ENCODE peak calls at places on chromosomes 12 and 14, in eight cellular contexts. One of them, this sample, is unnamed.

GRCh38 chr14:24113379-24113800 is 1.2 kb upstream of the DCAF11 start:
- DNase-seq in activated B cell treated with CpG ODN at 0.5 μM for 24 hours: no peak
- DNase-seq in activated CD4-positive, alpha-beta memory T cell treated with anti-CD3 and anti-CD28 coated beads, Interleukin-2, amount 10 ng/mL, durations not matched to agents 7 days and 5 days: no peak
- DNase-seq in stimulated activated naive CD8-positive, alpha-beta T cell treated with anti-CD3 and anti-CD28 coated beads, Interleukin-15, amount 100 ng/mL, for 72 hours: no peak
- DNase-seq in cardiac fibroblast: no peak
- DNase-seq in glutamatergic neuron: no peak
- DNase-seq in cardiac septum: no peak
- DNase-seq in KBM-7: no peak
- DNase-seq in this sample: no peak

GRCh38 chr12:101459642-101460346 is 15.3 kb upstream of the SPIC start:
- DNase-seq in activated B cell treated with CpG ODN at 0.5 μM for 24 hours: no peak
- DNase-seq in activated CD4-positive, alpha-beta memory T cell treated with anti-CD3 and anti-CD28 coated beads, Interleukin-2, amount 10 ng/mL, durations not matched to agents 7 days and 5 days: no peak
- DNase-seq in stimulated activated naive CD8-positive, alpha-beta T cell treated with anti-CD3 and anti-CD28 coated beads, Interleukin-15, amount 100 ng/mL, for 72 hours: no peak
- DNase-seq in cardiac fibroblast: no peak
- DNase-seq in glutamatergic neuron: no peak
- DNase-seq in cardiac septum: no peak
- DNase-seq in KBM-7: peak
- DNase-seq in this sample: no peak

GRCh38 chr12:46664771-46665287 is 161.0 kb downstream of the SLC38A4 start:
- DNase-seq in activated B cell treated with CpG ODN at 0.5 μM for 24 hours: no peak
- DNase-seq in activated CD4-positive, alpha-beta memory T cell treated with anti-CD3 and anti-CD28 coated beads, Interleukin-2, amount 10 ng/mL, durations not matched to agents 7 days and 5 days: peak
- DNase-seq in stimulated activated naive CD8-positive, alpha-beta T cell treated with anti-CD3 and anti-CD28 coated beads, Interleukin-15, amount 100 ng/mL, for 72 hours: no peak
- DNase-seq in cardiac fibroblast: peak
- DNase-seq in glutamatergic neuron: no peak
- DNase-seq in cardiac septum: no peak
- DNase-seq in KBM-7: peak
- DNase-seq in this sample: peak

GRCh38 chr12:2475984-2476383 is 318.8 kb upstream of the FKBP4 start:
- DNase-seq in activated B cell treated with CpG ODN at 0.5 μM for 24 hours: no peak
- DNase-seq in activated CD4-positive, alpha-beta memory T cell treated with anti-CD3 and anti-CD28 coated beads, Interleukin-2, amount 10 ng/mL, durations not matched to agents 7 days and 5 days: no peak
- DNase-seq in stimulated activated naive CD8-positive, alpha-beta T cell treated with anti-CD3 and anti-CD28 coated beads, Interleukin-15, amount 100 ng/mL, for 72 hours: no peak
- DNase-seq in cardiac fibroblast: no peak
- DNase-seq in glutamatergic neuron: peak
- DNase-seq in cardiac septum: peak
- DNase-seq in KBM-7: no peak
- DNase-seq in this sample: no peak

GRCh38 chr14:50469982-50470381 is 62.4 kb downstream of the MAP4K5 start:
- DNase-seq in activated B cell treated with CpG ODN at 0.5 μM for 24 hours: no peak
- DNase-seq in activated CD4-positive, alpha-beta memory T cell treated with anti-CD3 and anti-CD28 coated beads, Interleukin-2, amount 10 ng/mL, durations not matched to agents 7 days and 5 days: no peak
- DNase-seq in stimulated activated naive CD8-positive, alpha-beta T cell treated with anti-CD3 and anti-CD28 coated beads, Interleukin-15, amount 100 ng/mL, for 72 hours: no peak
- DNase-seq in cardiac fibroblast: no peak
- DNase-seq in glutamatergic neuron: no peak
- DNase-seq in cardiac septum: no peak
- DNase-seq in KBM-7: no peak
- DNase-seq in this sample: no peak

GRCh38 chr14:64760916-64761315 is 56.7 kb downstream of the PLEKHG3 start:
- DNase-seq in activated B cell treated with CpG ODN at 0.5 μM for 24 hours: no peak
- DNase-seq in activated CD4-positive, alpha-beta memory T cell treated with anti-CD3 and anti-CD28 coated beads, Interleukin-2, amount 10 ng/mL, durations not matched to agents 7 days and 5 days: no peak
- DNase-seq in stimulated activated naive CD8-positive, alpha-beta T cell treated with anti-CD3 and anti-CD28 coated beads, Interleukin-15, amount 100 ng/mL, for 72 hours: no peak
- DNase-seq in cardiac fibroblast: no peak
- DNase-seq in glutamatergic neuron: no peak
- DNase-seq in cardiac septum: no peak
- DNase-seq in KBM-7: no peak
- DNase-seq in this sample: no peak

GRCh38 chr12:80272516-80272915 is 171.5 kb upstream of the PTPRQ start:
- DNase-seq in activated B cell treated with CpG ODN at 0.5 μM for 24 hours: no peak
- DNase-seq in activated CD4-positive, alpha-beta memory T cell treated with anti-CD3 and anti-CD28 coated beads, Interleukin-2, amount 10 ng/mL, durations not matched to agents 7 days and 5 days: no peak
- DNase-seq in stimulated activated naive CD8-positive, alpha-beta T cell treated with anti-CD3 and anti-CD28 coated beads, Interleukin-15, amount 100 ng/mL, for 72 hours: no peak
- DNase-seq in cardiac fibroblast: no peak
- DNase-seq in glutamatergic neuron: no peak
- DNase-seq in cardiac septum: no peak
- DNase-seq in KBM-7: no peak
- DNase-seq in this sample: no peak

GRCh38 chr14:50501642-50502041 is 30.7 kb downstream of the MAP4K5 start:
- DNase-seq in activated B cell treated with CpG ODN at 0.5 μM for 24 hours: no peak
- DNase-seq in activated CD4-positive, alpha-beta memory T cell treated with anti-CD3 and anti-CD28 coated beads, Interleukin-2, amount 10 ng/mL, durations not matched to agents 7 days and 5 days: no peak
- DNase-seq in stimulated activated naive CD8-positive, alpha-beta T cell treated with anti-CD3 and anti-CD28 coated beads, Interleukin-15, amount 100 ng/mL, for 72 hours: no peak
- DNase-seq in cardiac fibroblast: peak
- DNase-seq in glutamatergic neuron: no peak
- DNase-seq in cardiac septum: no peak
- DNase-seq in KBM-7: no peak
- DNase-seq in this sample: no peak

GRCh38 chr12:42343721-42344120 is 17.8 kb downstream of the PPHLN1 start:
- DNase-seq in activated B cell treated with CpG ODN at 0.5 μM for 24 hours: no peak
- DNase-seq in activated CD4-positive, alpha-beta memory T cell treated with anti-CD3 and anti-CD28 coated beads, Interleukin-2, amount 10 ng/mL, durations not matched to agents 7 days and 5 days: no peak
- DNase-seq in stimulated activated naive CD8-positive, alpha-beta T cell treated with anti-CD3 and anti-CD28 coated beads, Interleukin-15, amount 100 ng/mL, for 72 hours: no peak
- DNase-seq in cardiac fibroblast: no peak
- DNase-seq in glutamatergic neuron: no peak
- DNase-seq in cardiac septum: no peak
- DNase-seq in KBM-7: no peak
- DNase-seq in this sample: no peak

GRCh38 chr14:37594916-37595808 is at the start of the genes FOXA1 and TTC6:
- DNase-seq in activated B cell treated with CpG ODN at 0.5 μM for 24 hours: no peak
- DNase-seq in activated CD4-positive, alpha-beta memory T cell treated with anti-CD3 and anti-CD28 coated beads, Interleukin-2, amount 10 ng/mL, durations not matched to agents 7 days and 5 days: no peak
- DNase-seq in stimulated activated naive CD8-positive, alpha-beta T cell treated with anti-CD3 and anti-CD28 coated beads, Interleukin-15, amount 100 ng/mL, for 72 hours: no peak
- DNase-seq in cardiac fibroblast: peak
- DNase-seq in glutamatergic neuron: peak
- DNase-seq in cardiac septum: no peak
- DNase-seq in KBM-7: peak
- DNase-seq in this sample: no peak

GRCh38 chr14:72924332-72924731 is 1.9 kb upstream of the DCAF4 start:
- DNase-seq in activated B cell treated with CpG ODN at 0.5 μM for 24 hours: no peak
- DNase-seq in activated CD4-positive, alpha-beta memory T cell treated with anti-CD3 and anti-CD28 coated beads, Interleukin-2, amount 10 ng/mL, durations not matched to agents 7 days and 5 days: no peak
- DNase-seq in stimulated activated naive CD8-positive, alpha-beta T cell treated with anti-CD3 and anti-CD28 coated beads, Interleukin-15, amount 100 ng/mL, for 72 hours: no peak
- DNase-seq in cardiac fibroblast: no peak
- DNase-seq in glutamatergic neuron: no peak
- DNase-seq in cardiac septum: no peak
- DNase-seq in KBM-7: no peak
- DNase-seq in this sample: no peak

GRCh38 chr14:104870368-104871144 is 5.5 kb downstream of the CEP170B start:
- DNase-seq in activated B cell treated with CpG ODN at 0.5 μM for 24 hours: peak
- DNase-seq in activated CD4-positive, alpha-beta memory T cell treated with anti-CD3 and anti-CD28 coated beads, Interleukin-2, amount 10 ng/mL, durations not matched to agents 7 days and 5 days: peak
- DNase-seq in stimulated activated naive CD8-positive, alpha-beta T cell treated with anti-CD3 and anti-CD28 coated beads, Interleukin-15, amount 100 ng/mL, for 72 hours: peak
- DNase-seq in cardiac fibroblast: no peak
- DNase-seq in glutamatergic neuron: peak
- DNase-seq in cardiac septum: no peak
- DNase-seq in KBM-7: no peak
- DNase-seq in this sample: no peak

GRCh38 chr12:70744133-70744532 is 106.9 kb upstream of the PTPRB start:
- DNase-seq in activated B cell treated with CpG ODN at 0.5 μM for 24 hours: no peak
- DNase-seq in activated CD4-positive, alpha-beta memory T cell treated with anti-CD3 and anti-CD28 coated beads, Interleukin-2, amount 10 ng/mL, durations not matched to agents 7 days and 5 days: no peak
- DNase-seq in stimulated activated naive CD8-positive, alpha-beta T cell treated with anti-CD3 and anti-CD28 coated beads, Interleukin-15, amount 100 ng/mL, for 72 hours: no peak
- DNase-seq in cardiac fibroblast: no peak
- DNase-seq in glutamatergic neuron: no peak
- DNase-seq in cardiac septum: no peak
- DNase-seq in KBM-7: no peak
- DNase-seq in this sample: no peak

GRCh38 chr12:42568952-42569916 is 20.3 kb downstream of the PRICKLE1 start:
- DNase-seq in activated B cell treated with CpG ODN at 0.5 μM for 24 hours: no peak
- DNase-seq in activated CD4-positive, alpha-beta memory T cell treated with anti-CD3 and anti-CD28 coated beads, Interleukin-2, amount 10 ng/mL, durations not matched to agents 7 days and 5 days: no peak
- DNase-seq in stimulated activated naive CD8-positive, alpha-beta T cell treated with anti-CD3 and anti-CD28 coated beads, Interleukin-15, amount 100 ng/mL, for 72 hours: no peak
- DNase-seq in cardiac fibroblast: peak
- DNase-seq in glutamatergic neuron: no peak
- DNase-seq in cardiac septum: no peak
- DNase-seq in KBM-7: peak
- DNase-seq in this sample: peak

This sample was measured in AML-193.